ENCODE peak calls at places on chromosomes 3 and 15, in four cellular contexts. One of them, this sample, is unnamed.

GRCh38 chr3:171822707-171823106 is 12.4 kb upstream of the PLD1 start:
- DNase-seq in IMR-90: no peak
- DNase-seq in K562: no peak
- DNase-seq in GM12878: no peak
- DNase-seq in this sample: no peak

GRCh38 chr15:75362642-75363249 is 5.7 kb downstream of the MAN2C1 start:
- DNase-seq in IMR-90: no peak
- DNase-seq in K562: no peak
- DNase-seq in GM12878: no peak
- DNase-seq in this sample: no peak

GRCh38 chr15:43153269-43153668 is 19.9 kb downstream of the TMEM62 start:
- DNase-seq in IMR-90: no peak
- DNase-seq in K562: no peak
- DNase-seq in GM12878: no peak
- DNase-seq in this sample: no peak

GRCh38 chr3:147654827-147655226 is 245.7 kb downstream of the ZIC1 start:
- DNase-seq in IMR-90: no peak
- DNase-seq in K562: no peak
- DNase-seq in GM12878: no peak
- DNase-seq in this sample: no peak

GRCh38 chr3:11306815-11307589 is 34.8 kb downstream of the ATG7 start:
- DNase-seq in IMR-90: peak
- DNase-seq in K562: no peak
- DNase-seq in GM12878: no peak
- DNase-seq in this sample: peak

GRCh38 chr3:101379695-101380376 is 59.5 kb upstream of the IMPG2 start:
- DNase-seq in IMR-90: no peak
- DNase-seq in K562: no peak
- DNase-seq in GM12878: peak
- DNase-seq in this sample: no peak

GRCh38 chr15:59291214-59291551 is 81.5 kb downstream of the MYO1E start:
- DNase-seq in IMR-90: no peak
- DNase-seq in K562: no peak
- DNase-seq in GM12878: no peak
- DNase-seq in this sample: no peak

GRCh38 chr3:72960812-72961518 is 35.6 kb upstream of the PPP4R2 start:
- DNase-seq in IMR-90: peak
- DNase-seq in K562: no peak
- DNase-seq in GM12878: no peak
- DNase-seq in this sample: no peak

GRCh38 chr3:152232001-152232400 is 36.7 kb upstream of the MBNL1 start:
- DNase-seq in IMR-90: no peak
- DNase-seq in K562: no peak
- DNase-seq in GM12878: no peak
- DNase-seq in this sample: no peak

DNA sequence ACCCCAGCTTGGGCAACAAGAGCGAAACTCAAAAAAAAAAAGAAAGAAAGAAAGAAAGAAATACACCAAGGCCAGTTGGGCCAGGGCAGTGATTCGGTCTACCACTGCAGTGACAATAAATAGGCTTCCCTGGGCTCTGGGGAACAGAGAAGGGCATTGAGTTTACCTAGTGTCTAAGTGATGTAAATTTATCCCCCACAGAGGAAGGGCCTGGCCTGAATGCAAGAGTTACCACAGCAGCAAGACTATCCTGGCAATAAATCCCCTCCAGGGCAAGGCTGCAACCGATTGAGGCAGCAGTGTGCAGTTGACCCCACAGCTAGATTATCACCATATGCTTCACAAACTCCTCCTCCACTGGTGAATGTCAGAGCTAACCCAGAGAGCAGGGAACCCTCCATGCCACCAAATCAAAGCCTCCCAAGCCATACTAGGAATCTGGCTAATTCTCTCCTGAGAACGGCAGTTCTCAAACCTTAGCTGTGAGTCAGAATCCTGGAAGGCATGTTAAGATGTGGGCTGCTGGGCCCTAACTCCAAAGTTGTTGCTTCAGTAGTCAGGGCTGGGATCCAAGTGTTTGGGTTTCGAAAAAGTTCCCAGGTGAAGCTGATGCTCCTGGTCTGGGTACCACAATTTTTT is 64.3 kb upstream of the GATM start:
- DNase-seq in IMR-90: peak
- DNase-seq in K562: no peak
- DNase-seq in GM12878: no peak
- DNase-seq in this sample: no peak
- TF ChIP-seq FOS in IMR-90: no peak
- TF ChIP-seq FOS in K562: no peak
- TF ChIP-seq FOS in GM12878: no peak
- TF ChIP-seq FOS in this sample: no peak

GRCh38 chr15:67590191-67590590 is 47.7 kb downstream of the MAP2K5 start:
- DNase-seq in IMR-90: no peak
- DNase-seq in K562: no peak
- DNase-seq in GM12878: no peak
- DNase-seq in this sample: no peak

GRCh38 chr15:67594793-67595192 is 52.3 kb downstream of the MAP2K5 start:
- DNase-seq in IMR-90: no peak
- DNase-seq in K562: no peak
- DNase-seq in GM12878: no peak
- DNase-seq in this sample: no peak

GRCh38 chr15:67592245-67592644 is 49.7 kb downstream of the MAP2K5 start:
- DNase-seq in IMR-90: no peak
- DNase-seq in K562: no peak
- DNase-seq in GM12878: no peak
- DNase-seq in this sample: no peak

GRCh38 chr15:67593561-67593960 is 51.1 kb downstream of the MAP2K5 start:
- DNase-seq in IMR-90: no peak
- DNase-seq in K562: no peak
- DNase-seq in GM12878: no peak
- DNase-seq in this sample: no peak

DNA sequence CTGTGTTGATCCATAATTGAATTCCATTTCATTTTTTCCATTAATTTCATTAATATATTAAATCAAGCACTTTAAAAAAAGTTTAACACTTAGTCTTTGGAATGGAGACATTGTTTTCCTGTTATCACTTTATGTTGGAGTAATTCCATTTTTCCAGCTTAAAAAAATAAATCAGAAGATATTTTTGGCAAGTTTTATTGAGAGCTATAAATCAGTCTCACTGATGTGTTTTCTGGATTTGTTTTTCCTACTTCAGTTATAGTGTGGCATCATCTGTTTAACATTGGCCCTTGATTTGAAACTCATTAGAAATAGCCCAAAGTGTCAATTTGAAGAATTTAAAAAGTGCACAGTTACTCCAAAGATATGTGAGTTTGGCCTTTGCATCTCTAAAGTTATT is 53.1 kb downstream of the MAP2K5 start:
- DNase-seq in IMR-90: no peak
- DNase-seq in K562: no peak
- DNase-seq in GM12878: no peak
- DNase-seq in this sample: peak
- TF ChIP-seq FOS in IMR-90: no peak
- TF ChIP-seq FOS in K562: no peak
- TF ChIP-seq FOS in GM12878: no peak
- TF ChIP-seq FOS in this sample: no peak

GRCh38 chr15:70704166-70704565 is 59.2 kb downstream of the UACA start:
- DNase-seq in IMR-90: no peak
- DNase-seq in K562: no peak
- DNase-seq in GM12878: no peak
- DNase-seq in this sample: no peak

GRCh38 chr15:70710714-70711113 is 52.6 kb downstream of the UACA start:
- DNase-seq in IMR-90: no peak
- DNase-seq in K562: no peak
- DNase-seq in GM12878: no peak
- DNase-seq in this sample: no peak

GRCh38 chr15:70704731-70705130 is 58.6 kb downstream of the UACA start:
- DNase-seq in IMR-90: no peak
- DNase-seq in K562: no peak
- DNase-seq in GM12878: no peak
- DNase-seq in this sample: no peak

GRCh38 chr15:70707901-70708300 is 55.5 kb downstream of the UACA start:
- DNase-seq in IMR-90: no peak
- DNase-seq in K562: no peak
- DNase-seq in GM12878: no peak
- DNase-seq in this sample: no peak

GRCh38 chr15:70708839-70709238 is 54.5 kb downstream of the UACA start:
- DNase-seq in IMR-90: no peak
- DNase-seq in K562: no peak
- DNase-seq in GM12878: no peak
- DNase-seq in this sample: peak
- TF ChIP-seq FOS in IMR-90: no peak
- TF ChIP-seq FOS in K562: no peak
- TF ChIP-seq FOS in GM12878: no peak
- TF ChIP-seq FOS in this sample: peak

GRCh38 chr15:51089699-51090098 is 5.0 kb downstream of the TNFAIP8L3 start:
- DNase-seq in IMR-90: peak
- DNase-seq in K562: no peak
- DNase-seq in GM12878: no peak
- DNase-seq in this sample: peak

GRCh38 chr15:51087513-51087912 is 7.2 kb downstream of the TNFAIP8L3 start:
- DNase-seq in IMR-90: no peak
- DNase-seq in K562: no peak
- DNase-seq in GM12878: no peak
- DNase-seq in this sample: no peak

GRCh38 chr15:51089041-51089440 is 5.7 kb downstream of the TNFAIP8L3 start:
- DNase-seq in IMR-90: no peak
- DNase-seq in K562: no peak
- DNase-seq in GM12878: no peak
- DNase-seq in this sample: no peak

GRCh38 chr15:51090753-51091152 is 4.0 kb downstream of the TNFAIP8L3 start:
- DNase-seq in IMR-90: no peak
- DNase-seq in K562: no peak
- DNase-seq in GM12878: no peak
- DNase-seq in this sample: no peak

GRCh38 chr15:51088585-51088984 is 6.1 kb downstream of the TNFAIP8L3 start:
- DNase-seq in IMR-90: no peak
- DNase-seq in K562: no peak
- DNase-seq in GM12878: no peak
- DNase-seq in this sample: no peak
- TF ChIP-seq FOS in IMR-90: no peak
- TF ChIP-seq FOS in K562: no peak
- TF ChIP-seq FOS in GM12878: no peak
- TF ChIP-seq FOS in this sample: no peak

GRCh38 chr3:142026333-142026732 is 123.0 kb downstream of the TFDP2 start:
- DNase-seq in IMR-90: no peak
- DNase-seq in K562: no peak
- DNase-seq in GM12878: no peak
- DNase-seq in this sample: no peak

GRCh38 chr3:142029052-142029642 is 120.2 kb downstream of the TFDP2 start:
- DNase-seq in IMR-90: no peak
- DNase-seq in K562: no peak
- DNase-seq in GM12878: peak
- DNase-seq in this sample: no peak

GRCh38 chr3:142028174-142028833 is 121.0 kb downstream of the TFDP2 start:
- DNase-seq in IMR-90: peak
- DNase-seq in K562: peak
- DNase-seq in GM12878: peak
- DNase-seq in this sample: peak

GRCh38 chr3:142027295-142027694 is 122.0 kb downstream of the TFDP2 start:
- DNase-seq in IMR-90: no peak
- DNase-seq in K562: peak
- DNase-seq in GM12878: no peak
- DNase-seq in this sample: no peak

DNA sequence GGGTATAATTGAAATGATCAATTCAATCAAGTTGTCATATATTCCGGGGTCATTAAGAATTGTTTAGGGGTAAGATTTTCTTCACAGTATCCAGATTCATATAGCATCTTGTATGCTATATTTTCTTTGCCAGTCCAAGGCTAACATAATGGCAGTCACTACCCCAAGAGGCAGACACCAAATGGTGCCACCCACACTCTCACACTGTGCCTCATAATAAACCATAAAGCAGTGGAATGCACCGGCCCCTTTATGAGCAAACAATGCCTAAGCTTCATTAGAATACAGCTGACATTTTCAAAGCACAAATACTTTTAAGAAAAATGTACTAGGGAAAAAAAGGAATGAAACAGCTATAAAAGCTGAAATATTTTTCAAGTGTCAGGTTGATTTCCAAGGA is 121.6 kb downstream of the TFDP2 start:
- DNase-seq in IMR-90: no peak
- DNase-seq in K562: no peak
- DNase-seq in GM12878: no peak
- DNase-seq in this sample: peak
- TF ChIP-seq FOS in IMR-90: no peak
- TF ChIP-seq FOS in K562: no peak
- TF ChIP-seq FOS in GM12878: no peak
- TF ChIP-seq FOS in this sample: no peak

DNA sequence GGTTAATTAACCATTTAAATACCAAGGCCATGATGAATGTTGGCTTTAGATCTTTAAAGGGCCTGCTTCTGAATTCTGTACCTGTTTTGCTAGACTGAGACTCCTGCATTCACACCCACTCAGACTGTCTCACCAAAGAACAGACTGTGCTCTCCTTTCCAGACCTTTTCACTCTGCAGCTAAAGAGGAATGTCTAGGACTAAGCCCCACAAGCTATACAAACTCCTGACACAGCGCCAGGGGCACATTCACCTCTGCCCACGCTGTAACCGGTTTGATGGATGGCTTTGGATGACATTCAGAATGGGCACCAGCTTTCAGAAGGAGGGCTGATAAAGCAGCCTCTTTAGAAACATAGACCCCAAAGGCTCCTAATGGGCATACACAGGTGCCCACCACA is 200.1 kb downstream of the KCNMB2 start:
- DNase-seq in IMR-90: no peak
- DNase-seq in K562: no peak
- DNase-seq in GM12878: no peak
- DNase-seq in this sample: no peak
- TF ChIP-seq FOS in IMR-90: no peak
- TF ChIP-seq FOS in K562: no peak
- TF ChIP-seq FOS in GM12878: no peak
- TF ChIP-seq FOS in this sample: no peak

GRCh38 chr15:88243895-88244787 is 12.4 kb downstream of the NTRK3 start:
- DNase-seq in IMR-90: peak
- DNase-seq in K562: peak
- DNase-seq in GM12878: no peak
- DNase-seq in this sample: peak
- TF ChIP-seq FOS in IMR-90: no peak
- TF ChIP-seq FOS in K562: no peak
- TF ChIP-seq FOS in GM12878: no peak
- TF ChIP-seq FOS in this sample: no peak

GRCh38 chr3:17469520-17469919 is 272.9 kb downstream of the TBC1D5 start:
- DNase-seq in IMR-90: no peak
- DNase-seq in K562: no peak
- DNase-seq in GM12878: no peak
- DNase-seq in this sample: no peak
- TF ChIP-seq FOS in IMR-90: no peak
- TF ChIP-seq FOS in K562: no peak
- TF ChIP-seq FOS in GM12878: no peak
- TF ChIP-seq FOS in this sample: no peak

DNA sequence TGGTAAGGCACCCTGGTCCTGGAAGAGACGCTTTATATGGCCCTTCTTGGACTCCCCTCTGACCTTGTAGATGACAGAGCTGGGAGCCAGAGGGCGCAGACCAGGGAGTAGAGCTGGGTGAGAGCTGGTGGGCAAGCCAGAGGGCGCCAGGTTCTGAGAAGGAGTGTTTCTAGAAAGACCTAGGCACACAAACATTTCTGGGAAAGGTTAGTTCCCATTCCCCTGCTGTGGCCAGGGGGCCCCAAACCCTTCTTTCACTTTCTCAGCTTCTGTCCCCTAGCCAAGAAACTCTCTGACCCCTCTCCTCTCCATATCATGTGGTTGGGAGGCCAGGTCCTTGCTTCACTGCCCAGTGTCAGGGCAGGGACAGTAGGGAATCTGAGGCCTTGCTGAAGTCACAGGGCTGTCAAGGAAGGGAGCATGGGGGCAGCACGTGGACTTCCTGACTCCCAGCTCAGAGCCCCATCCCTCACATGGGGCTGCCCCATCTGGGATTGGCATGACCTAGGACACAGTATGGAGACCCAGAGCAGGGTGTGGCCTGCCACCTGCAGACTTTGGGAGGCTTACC is 3.6 kb downstream of the HEMK1 start:
- DNase-seq in IMR-90: no peak
- DNase-seq in K562: no peak
- DNase-seq in GM12878: no peak
- DNase-seq in this sample: no peak
- TF ChIP-seq FOS in IMR-90: no peak
- TF ChIP-seq FOS in K562: no peak
- TF ChIP-seq FOS in GM12878: no peak
- TF ChIP-seq FOS in this sample: no peak

This sample was measured in endothelial cell of umbilical vein.